ENCODE peak calls at places on chromosomes 13 and 19, in five cellular contexts. H, F, Y, Z and I are unnamed samples.
A peak's percentile ranks its signal among the peaks of the same experiment; 100 is the strongest.

GRCh38 chr19:3224346-3225325 is at the start of gene CELF5:
- DNase-seq in H (no peak), F (no peak), Y (peak; percentile 86), Z (peak; percentile 97), I (no peak)

GRCh38 chr19:18590273-18591272 is 2.0 kb downstream of the REX1BD start:
- DNase-seq in H (no peak), F (peak; percentile 76), Y (peak; percentile 94), Z (peak; percentile 74), I (no peak)

GRCh38 chr13:113475911-113476310 is 14.6 kb downstream of the DCUN1D2 start:
- DNase-seq in H (no peak), F (no peak), Y (no peak), Z (no peak), I (no peak)

GRCh38 chr13:26253262-26253786 is 605 bp upstream of the CDK8 start:
- DNase-seq in H (no peak), F (no peak), Y (no peak), Z (no peak), I (no peak)

GRCh38 chr19:3369337-3370213 is 3.2 kb downstream of the NFIC start:
- DNase-seq in H (no peak), F (no peak), Y (no peak), Z (no peak), I (peak; percentile 51)

GRCh38 chr13:76836311-76836710 is 49.9 kb downstream of the KCTD12 start:
- DNase-seq in H (no peak), F (no peak), Y (no peak), Z (no peak), I (no peak)

GRCh38 chr19:33301900-33302174 is 497 bp downstream of the CEBPA start:
- DNase-seq in H (no peak), F (no peak), Y (no peak), Z (no peak), I (no peak)

GRCh38 chr19:6501740-6502648 is at the start of gene TUBB4A:
- DNase-seq in H (no peak), F (no peak), Y (peak; percentile 75), Z (peak; percentile 86), I (no peak)

GRCh38 chr19:4624733-4625362 is 14.5 kb upstream of the TNFAIP8L1 start:
- DNase-seq in H (no peak), F (peak; percentile 66), Y (no peak), Z (peak; percentile 43), I (peak; percentile 45)

GRCh38 chr13:110390572-110390971 is 83.5 kb downstream of the COL4A2 start:
- DNase-seq in H (no peak), F (no peak), Y (no peak), Z (no peak), I (no peak)

GRCh38 chr19:17026041-17026658 is 460 bp downstream of the CPAMD8 start:
- DNase-seq in H (no peak), F (no peak), Y (peak; percentile 65), Z (no peak), I (peak; percentile 38)

GRCh38 chr13:77184455-77184854 is 142.4 kb downstream of the MYCBP2 start:
- DNase-seq in H (peak; percentile 87), F (no peak), Y (no peak), Z (no peak), I (peak; percentile 12)

GRCh38 chr19:34075661-34076091 is 96.6 kb upstream of the LSM14A start:
- DNase-seq in H (no peak), F (no peak), Y (no peak), Z (no peak), I (no peak)

GRCh38 chr13:111177803-111178389 is 62.8 kb downstream of the ARHGEF7 start:
- DNase-seq in H (no peak), F (no peak), Y (no peak), Z (no peak), I (no peak)

GRCh38 chr19:49767380-49767779 is 579 bp downstream of the AP2A1 start:
- DNase-seq in H (no peak), F (no peak), Y (no peak), Z (no peak), I (peak; percentile 35)

GRCh38 chr19:5655412-5655811 is 24.9 kb downstream of the MICOS13 start:
- DNase-seq in H (no peak), F (no peak), Y (no peak), Z (no peak), I (no peak)

GRCh38 chr13:113216165-113217056 is 7.0 kb downstream of the CUL4A start:
- DNase-seq in H (no peak), F (peak; percentile 45), Y (no peak), Z (no peak), I (no peak)

GRCh38 chr13:24038846-24039330 is 121.6 kb upstream of the SPATA13 start:
- DNase-seq in H (no peak), F (peak; percentile 22), Y (no peak), Z (no peak), I (no peak)

GRCh38 chr13:111051656-111052232 is 63.4 kb upstream of the ARHGEF7 start:
- DNase-seq in H (no peak), F (no peak), Y (peak; percentile 23), Z (no peak), I (no peak)

DNA sequence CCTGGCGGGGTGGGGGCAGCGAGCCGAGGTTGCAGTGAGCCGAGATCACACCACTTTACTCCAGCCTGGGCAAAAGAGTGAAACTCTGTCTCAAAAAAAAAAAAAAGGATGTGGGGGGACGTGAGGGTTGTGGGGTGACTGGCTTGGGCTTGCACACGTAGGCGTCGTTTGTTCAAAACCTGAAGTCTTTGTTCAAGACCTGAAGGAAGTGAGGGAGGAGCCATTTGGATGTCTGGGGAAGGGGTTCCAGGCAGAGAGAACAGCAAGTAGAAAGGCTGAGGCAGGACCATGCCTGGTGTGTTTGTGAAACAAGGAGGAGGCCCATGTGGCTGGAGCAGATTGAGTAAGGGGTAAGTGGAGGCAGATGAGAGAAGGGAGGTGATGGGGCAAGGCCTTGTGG is 27.8 kb downstream of the PIN1 start:
- DNase-seq in H (no peak), F (no peak), Y (no peak), Z (no peak), I (no peak)
- H3K27ac ChIP-seq in H (no peak overlapping the region), F (no peak overlapping the region), Y (no peak overlapping the region), Z (no peak overlapping the region), I (no peak overlapping the region)

DNA sequence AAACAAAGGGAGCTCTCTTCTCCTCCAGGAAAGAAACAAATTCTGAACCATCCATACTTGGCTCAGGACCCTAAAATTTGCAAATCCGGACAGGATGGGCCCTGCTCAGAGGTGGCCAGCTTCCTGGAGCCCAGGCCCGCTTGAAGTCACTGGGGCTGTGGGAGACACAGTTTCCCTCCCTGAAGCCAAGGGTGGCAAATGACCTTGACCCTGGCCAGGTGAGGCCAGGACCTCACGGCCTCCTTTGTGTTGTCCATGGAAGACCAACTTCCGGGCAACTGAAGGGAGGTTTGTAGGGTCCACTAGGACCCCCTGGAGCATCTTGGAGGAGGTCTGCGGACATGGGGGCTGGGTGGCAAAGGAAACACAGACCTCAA is 5.5 kb downstream of the NANOS3 start:
- DNase-seq in H (no peak), F (no peak), Y (no peak), Z (no peak), I (no peak)
- TF ChIP-seq GABPA in H (no peak), F (no peak), Y (no peak), Z (no peak), I (no peak)

DNA sequence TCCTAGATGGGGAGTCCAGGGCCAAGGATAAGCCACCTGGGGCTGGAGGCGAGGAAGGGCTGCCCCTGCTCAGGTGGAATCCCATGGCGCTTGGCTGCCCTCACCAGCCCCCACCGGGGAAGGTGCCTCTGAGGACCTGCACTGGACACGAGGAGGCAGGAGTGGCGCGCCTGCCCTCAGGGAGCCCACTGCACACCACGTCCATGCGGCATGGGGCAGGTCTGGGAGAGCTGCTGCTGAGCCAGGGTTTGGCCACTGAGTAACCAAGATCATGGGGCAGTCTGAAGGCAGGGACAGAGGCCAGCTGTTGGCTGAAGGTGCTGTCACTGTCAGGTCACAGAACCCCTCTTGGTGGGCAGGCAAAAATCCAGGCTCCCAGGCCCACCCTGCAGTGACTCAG is 25.9 kb downstream of the ELAVL1 start:
- DNase-seq in H (no peak), F (no peak), Y (no peak), Z (no peak), I (no peak)
- TF ChIP-seq CTCF in H (no peak), F (no peak), Y (no peak), Z (no peak), I (no peak)

DNA sequence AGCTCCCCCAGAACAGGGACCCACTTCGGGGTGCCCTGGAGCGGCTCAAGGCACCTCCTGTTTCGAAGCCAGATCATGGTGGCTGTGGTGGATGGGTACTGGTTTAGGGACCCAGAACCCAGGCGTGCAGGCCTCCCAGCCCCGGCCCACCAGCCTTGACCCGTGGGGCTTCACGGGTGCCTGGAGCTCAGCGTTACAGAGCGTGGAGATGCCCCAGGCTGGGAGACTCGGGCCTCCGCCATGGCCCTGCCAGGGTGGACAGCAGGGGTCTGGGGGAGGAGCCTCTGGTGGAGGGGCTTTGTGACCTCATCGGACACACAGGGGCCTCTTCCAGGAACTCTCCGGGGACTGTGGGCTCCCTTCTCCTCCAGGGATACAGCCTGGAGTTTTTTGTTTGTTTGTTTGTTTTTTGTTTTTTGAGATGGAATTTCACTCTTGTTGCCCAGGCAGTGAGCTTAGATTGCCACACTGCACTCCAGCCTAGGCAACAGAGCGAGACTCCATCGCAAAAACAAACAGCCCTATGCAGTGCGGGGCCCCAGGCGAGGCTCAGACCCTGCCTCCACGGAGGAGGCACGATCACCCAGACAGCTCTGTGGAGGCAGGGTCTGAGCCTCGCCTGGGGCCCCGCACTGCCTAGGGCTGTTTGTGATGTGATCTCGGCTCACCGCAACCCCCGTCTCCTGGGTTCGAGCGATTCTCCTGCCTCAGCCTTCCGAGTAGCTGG is at the start of gene GARIN5B:
- DNase-seq in H (no peak), F (no peak), Y (no peak), Z (no peak), I (no peak)
- H3K27ac ChIP-seq in H (no peak within 1 kb of the TSS), F (no peak within 1 kb of the TSS), Y (no peak within 1 kb of the TSS), Z (no peak within 1 kb of the TSS), I (no peak within 1 kb of the TSS)

GRCh38 chr13:75480691-75481175 is 1.2 kb downstream of the TBC1D4 start:
- DNase-seq in H (no peak), F (peak; percentile 53), Y (peak; percentile 61), Z (peak; percentile 7), I (peak; percentile 58)
- TF ChIP-seq GABPA in H (no peak), F (no peak), Y (no peak), Z (no peak), I (no peak)

GRCh38 chr19:35089554-35089953 is 26.1 kb upstream of the FXYD3 start:
- DNase-seq in H (no peak), F (no peak), Y (no peak), Z (no peak), I (no peak)

GRCh38 chr19:35090160-35090794 is 25.3 kb upstream of the FXYD3 start:
- DNase-seq in H (no peak), F (peak; percentile 54), Y (peak; percentile 80), Z (peak; percentile 84), I (peak; percentile 35)

GRCh38 chr19:35093430-35093829 is 22.2 kb upstream of the FXYD3 start:
- DNase-seq in H (no peak), F (no peak), Y (no peak), Z (no peak), I (no peak)

GRCh38 chr19:35088514-35088913 is 27.1 kb upstream of the FXYD3 start:
- DNase-seq in H (no peak), F (no peak), Y (no peak), Z (no peak), I (no peak)

DNA sequence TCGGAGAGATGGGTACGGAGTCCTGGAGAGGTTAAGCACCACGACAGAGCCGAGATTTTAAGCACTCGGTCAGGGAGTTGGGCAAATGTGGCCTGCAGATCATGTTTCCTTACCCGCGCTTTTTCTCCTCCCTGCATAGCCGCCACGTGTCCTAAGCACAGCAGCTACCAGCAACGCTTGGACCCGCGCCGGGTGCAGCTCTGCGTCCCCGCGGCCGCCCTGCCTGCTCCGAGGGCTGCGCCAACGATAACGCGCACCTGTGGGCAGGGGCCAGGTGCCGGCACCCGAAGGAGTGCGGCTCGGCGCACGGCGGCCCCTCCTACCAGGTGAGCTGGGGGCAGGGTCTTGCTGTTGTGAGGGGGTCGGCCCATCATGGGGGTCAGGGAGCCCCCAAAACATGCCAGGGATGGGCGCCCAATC is 24.8 kb upstream of the FXYD3 start:
- DNase-seq in H (no peak), F (no peak), Y (peak; percentile 72), Z (no peak), I (no peak)
- TF ChIP-seq CTCF in H (no peak), F (no peak), Y (no peak), Z (no peak), I (no peak)